ENCODE peak calls at places on chromosomes 2 and 18, in seven cellular contexts. One of them, this sample, is unnamed.

GRCh38 chr2:196233033-196233807 is 61.8 kb upstream of the STK17B start:
- DNase-seq in K562: no peak
- DNase-seq in HCT116: peak
- DNase-seq in SK-N-SH: no peak
- DNase-seq in GM12878: no peak
- DNase-seq in H1: no peak
- DNase-seq in T47D: no peak
- DNase-seq in this sample: no peak

GRCh38 chr18:74631242-74632087 is 33.8 kb downstream of the ZNF407 start:
- DNase-seq in K562: no peak
- DNase-seq in HCT116: no peak
- DNase-seq in SK-N-SH: no peak
- DNase-seq in GM12878: no peak
- DNase-seq in H1: no peak
- DNase-seq in T47D: no peak
- DNase-seq in this sample: no peak

GRCh38 chr18:2874765-2875164 is 28.0 kb downstream of the EMILIN2 start:
- DNase-seq in K562: no peak
- DNase-seq in HCT116: no peak
- DNase-seq in SK-N-SH: no peak
- DNase-seq in GM12878: no peak
- DNase-seq in H1: no peak
- DNase-seq in T47D: no peak
- DNase-seq in this sample: no peak

GRCh38 chr2:224401641-224402342 is at the start of gene FAM124B:
- DNase-seq in K562: peak
- DNase-seq in HCT116: no peak
- DNase-seq in SK-N-SH: no peak
- DNase-seq in GM12878: no peak
- DNase-seq in H1: no peak
- DNase-seq in T47D: no peak
- DNase-seq in this sample: no peak

GRCh38 chr2:174121178-174121577 is 127.2 kb downstream of the OLA1 start:
- DNase-seq in K562: no peak
- DNase-seq in HCT116: peak
- DNase-seq in SK-N-SH: no peak
- DNase-seq in GM12878: no peak
- DNase-seq in H1: no peak
- DNase-seq in T47D: no peak
- DNase-seq in this sample: no peak

GRCh38 chr2:178088774-178089173 is 16.2 kb upstream of the PDE11A start:
- DNase-seq in K562: no peak
- DNase-seq in HCT116: no peak
- DNase-seq in SK-N-SH: no peak
- DNase-seq in GM12878: no peak
- DNase-seq in H1: no peak
- DNase-seq in T47D: no peak
- DNase-seq in this sample: no peak

GRCh38 chr2:44100351-44100750 is 68.3 kb upstream of the PPM1B start:
- DNase-seq in K562: no peak
- DNase-seq in HCT116: peak
- DNase-seq in SK-N-SH: no peak
- DNase-seq in GM12878: no peak
- DNase-seq in H1: no peak
- DNase-seq in T47D: no peak
- DNase-seq in this sample: peak

GRCh38 chr2:79368116-79368630 is 144.7 kb upstream of the CTNNA2 start:
- DNase-seq in K562: no peak
- DNase-seq in HCT116: no peak
- DNase-seq in SK-N-SH: no peak
- DNase-seq in GM12878: no peak
- DNase-seq in H1: no peak
- DNase-seq in T47D: no peak
- DNase-seq in this sample: no peak

GRCh38 chr2:148756292-148756975 is 111.9 kb downstream of the EPC2 start:
- DNase-seq in K562: no peak
- DNase-seq in HCT116: no peak
- DNase-seq in SK-N-SH: no peak
- DNase-seq in GM12878: no peak
- DNase-seq in H1: no peak
- DNase-seq in T47D: no peak
- DNase-seq in this sample: peak

GRCh38 chr2:28366496-28367282 is 26.0 kb upstream of the FOSL2 start:
- DNase-seq in K562: peak
- DNase-seq in HCT116: no peak
- DNase-seq in SK-N-SH: peak
- DNase-seq in GM12878: no peak
- DNase-seq in H1: no peak
- DNase-seq in T47D: no peak
- DNase-seq in this sample: no peak

GRCh38 chr18:62450546-62451395 is 72.1 kb upstream of the ZCCHC2 start:
- DNase-seq in K562: peak
- DNase-seq in HCT116: peak
- DNase-seq in SK-N-SH: peak
- DNase-seq in GM12878: no peak
- DNase-seq in H1: no peak
- DNase-seq in T47D: no peak
- DNase-seq in this sample: peak

GRCh38 chr2:67036446-67036845 is 360.7 kb upstream of the ETAA1 start:
- DNase-seq in K562: no peak
- DNase-seq in HCT116: no peak
- DNase-seq in SK-N-SH: no peak
- DNase-seq in GM12878: no peak
- DNase-seq in H1: no peak
- DNase-seq in T47D: no peak
- DNase-seq in this sample: no peak

GRCh38 chr2:232473467-232473890 is 14.2 kb downstream of the ECEL1 start:
- DNase-seq in K562: no peak
- DNase-seq in HCT116: no peak
- DNase-seq in SK-N-SH: peak
- DNase-seq in GM12878: no peak
- DNase-seq in H1: no peak
- DNase-seq in T47D: no peak
- DNase-seq in this sample: no peak

GRCh38 chr2:48733067-48733503 is 22.4 kb downstream of the LHCGR start:
- DNase-seq in K562: no peak
- DNase-seq in HCT116: no peak
- DNase-seq in SK-N-SH: no peak
- DNase-seq in GM12878: no peak
- DNase-seq in H1: no peak
- DNase-seq in T47D: no peak
- DNase-seq in this sample: no peak

GRCh38 chr2:81858998-81859397 is 1554.4 kb upstream of the LRRTM1 start:
- DNase-seq in K562: no peak
- DNase-seq in HCT116: no peak
- DNase-seq in SK-N-SH: no peak
- DNase-seq in GM12878: no peak
- DNase-seq in H1: no peak
- DNase-seq in T47D: no peak
- DNase-seq in this sample: no peak

GRCh38 chr2:189613650-189614420 is 33.2 kb upstream of the SLC40A1 start:
- DNase-seq in K562: no peak
- DNase-seq in HCT116: no peak
- DNase-seq in SK-N-SH: peak
- DNase-seq in GM12878: no peak
- DNase-seq in H1: no peak
- DNase-seq in T47D: no peak
- DNase-seq in this sample: no peak

GRCh38 chr2:164257794-164258193 is 363.5 kb downstream of the GRB14 start:
- DNase-seq in K562: no peak
- DNase-seq in HCT116: no peak
- DNase-seq in SK-N-SH: no peak
- DNase-seq in GM12878: no peak
- DNase-seq in H1: no peak
- DNase-seq in T47D: no peak
- DNase-seq in this sample: no peak

GRCh38 chr18:2050702-2051201 is 520.6 kb downstream of the METTL4 start:
- DNase-seq in K562: no peak
- DNase-seq in HCT116: peak
- DNase-seq in SK-N-SH: no peak
- DNase-seq in GM12878: no peak
- DNase-seq in H1: no peak
- DNase-seq in T47D: no peak
- DNase-seq in this sample: no peak

GRCh38 chr18:65422544-65423136 is 328.2 kb upstream of the CDH7 start:
- DNase-seq in K562: no peak
- DNase-seq in HCT116: no peak
- DNase-seq in SK-N-SH: no peak
- DNase-seq in GM12878: no peak
- DNase-seq in H1: no peak
- DNase-seq in T47D: no peak
- DNase-seq in this sample: no peak

GRCh38 chr2:60741588-60741987 is 14.5 kb upstream of the PAPOLG start:
- DNase-seq in K562: no peak
- DNase-seq in HCT116: no peak
- DNase-seq in SK-N-SH: no peak
- DNase-seq in GM12878: no peak
- DNase-seq in H1: no peak
- DNase-seq in T47D: no peak
- DNase-seq in this sample: no peak

GRCh38 chr2:38098351-38099095 is 22.6 kb upstream of the CYP1B1 start:
- DNase-seq in K562: no peak
- DNase-seq in HCT116: no peak
- DNase-seq in SK-N-SH: no peak
- DNase-seq in GM12878: no peak
- DNase-seq in H1: no peak
- DNase-seq in T47D: no peak
- DNase-seq in this sample: no peak

GRCh38 chr18:13446581-13447470 is 228.3 kb downstream of the LDLRAD4 start:
- DNase-seq in K562: no peak
- DNase-seq in HCT116: no peak
- DNase-seq in SK-N-SH: no peak
- DNase-seq in GM12878: no peak
- DNase-seq in H1: no peak
- DNase-seq in T47D: no peak
- DNase-seq in this sample: no peak

GRCh38 chr2:106996136-106996769 is 110.3 kb upstream of the ST6GAL2 start:
- DNase-seq in K562: no peak
- DNase-seq in HCT116: no peak
- DNase-seq in SK-N-SH: no peak
- DNase-seq in GM12878: no peak
- DNase-seq in H1: no peak
- DNase-seq in T47D: no peak
- DNase-seq in this sample: no peak

GRCh38 chr18:31990823-31991222 is 27.8 kb upstream of the RNF125 start:
- DNase-seq in K562: no peak
- DNase-seq in HCT116: no peak
- DNase-seq in SK-N-SH: no peak
- DNase-seq in GM12878: peak
- DNase-seq in H1: no peak
- DNase-seq in T47D: no peak
- DNase-seq in this sample: no peak
- TF ChIP-seq JUND in K562: no peak
- TF ChIP-seq JUND in HCT116: no peak
- TF ChIP-seq JUND in SK-N-SH: no peak
- TF ChIP-seq JUND in GM12878: no peak
- TF ChIP-seq JUND in H1: no peak
- TF ChIP-seq JUND in T47D: no peak
- TF ChIP-seq JUND in this sample: no peak

GRCh38 chr2:239625106-239625845 is 224.5 kb upstream of the HDAC4 start:
- DNase-seq in K562: no peak
- DNase-seq in HCT116: no peak
- DNase-seq in SK-N-SH: no peak
- DNase-seq in GM12878: no peak
- DNase-seq in H1: no peak
- DNase-seq in T47D: no peak
- DNase-seq in this sample: no peak

GRCh38 chr2:239629936-239630617 is 229.3 kb upstream of the HDAC4 start:
- DNase-seq in K562: no peak
- DNase-seq in HCT116: no peak
- DNase-seq in SK-N-SH: no peak
- DNase-seq in GM12878: no peak
- DNase-seq in H1: no peak
- DNase-seq in T47D: no peak
- DNase-seq in this sample: no peak

GRCh38 chr2:239621611-239622010 is 220.8 kb upstream of the HDAC4 start:
- DNase-seq in K562: no peak
- DNase-seq in HCT116: no peak
- DNase-seq in SK-N-SH: no peak
- DNase-seq in GM12878: no peak
- DNase-seq in H1: no peak
- DNase-seq in T47D: no peak
- DNase-seq in this sample: no peak

GRCh38 chr2:239626971-239627598 is 226.3 kb upstream of the HDAC4 start:
- DNase-seq in K562: no peak
- DNase-seq in HCT116: no peak
- DNase-seq in SK-N-SH: no peak
- DNase-seq in GM12878: no peak
- DNase-seq in H1: no peak
- DNase-seq in T47D: no peak
- DNase-seq in this sample: no peak

GRCh38 chr2:239625913-239626734 is 225.3 kb upstream of the HDAC4 start:
- DNase-seq in K562: no peak
- DNase-seq in HCT116: no peak
- DNase-seq in SK-N-SH: no peak
- DNase-seq in GM12878: no peak
- DNase-seq in H1: no peak
- DNase-seq in T47D: no peak
- DNase-seq in this sample: no peak
- TF ChIP-seq JUND in K562: no peak
- TF ChIP-seq JUND in HCT116: no peak
- TF ChIP-seq JUND in SK-N-SH: no peak
- TF ChIP-seq JUND in GM12878: no peak
- TF ChIP-seq JUND in H1: no peak
- TF ChIP-seq JUND in T47D: no peak
- TF ChIP-seq JUND in this sample: no peak

DNA sequence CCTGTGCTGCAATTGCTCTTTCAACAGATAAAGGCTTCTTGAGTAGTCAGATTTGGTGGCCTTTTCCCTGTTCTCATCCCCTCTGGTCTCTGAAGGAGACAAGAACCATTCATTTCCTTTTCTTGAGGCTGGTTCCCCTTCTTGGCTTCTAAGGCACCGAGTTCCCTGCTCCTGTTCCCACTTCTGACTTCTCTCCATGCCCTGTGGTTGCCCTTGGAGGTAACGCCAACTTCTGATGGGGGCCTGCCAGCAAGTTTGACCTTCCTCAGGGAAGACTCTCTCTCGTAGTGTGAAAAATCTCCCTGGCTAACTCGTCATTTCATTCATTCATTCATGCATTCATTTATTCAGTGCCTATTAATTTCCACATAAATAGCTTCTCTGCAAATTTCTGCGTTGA is 302.4 kb upstream of the SOX11 start:
- DNase-seq in K562: no peak
- DNase-seq in HCT116: no peak
- DNase-seq in SK-N-SH: no peak
- DNase-seq in GM12878: no peak
- DNase-seq in H1: no peak
- DNase-seq in T47D: no peak
- DNase-seq in this sample: no peak
- TF ChIP-seq JUND in K562: no peak
- TF ChIP-seq JUND in HCT116: no peak
- TF ChIP-seq JUND in SK-N-SH: no peak
- TF ChIP-seq JUND in GM12878: no peak
- TF ChIP-seq JUND in H1: no peak
- TF ChIP-seq JUND in T47D: no peak
- TF ChIP-seq JUND in this sample: no peak

DNA sequence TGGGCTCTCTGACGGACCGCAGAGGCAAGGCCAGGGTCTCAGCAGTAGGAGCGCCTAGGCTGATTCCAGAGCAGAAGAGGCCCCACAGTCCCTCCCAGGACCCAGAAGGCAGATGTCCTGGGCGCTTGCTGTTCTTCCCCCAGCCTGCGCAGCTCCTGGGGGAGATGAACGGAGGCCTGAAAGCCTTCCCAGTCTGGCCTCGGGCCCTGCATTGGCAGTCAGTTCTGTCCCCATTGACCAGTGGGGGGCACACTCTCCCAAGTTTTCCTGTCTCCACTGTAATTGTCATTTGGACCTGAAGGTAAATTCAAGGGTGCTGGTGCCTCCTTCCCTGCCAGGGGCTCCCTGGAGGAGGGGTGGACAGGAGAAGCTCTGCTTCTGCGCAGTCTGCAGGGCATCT is 345.7 kb downstream of the CYP26B1 start:
- DNase-seq in K562: peak
- DNase-seq in HCT116: peak
- DNase-seq in SK-N-SH: peak
- DNase-seq in GM12878: no peak
- DNase-seq in H1: peak
- DNase-seq in T47D: no peak
- DNase-seq in this sample: peak
- TF ChIP-seq JUND in K562: no peak
- TF ChIP-seq JUND in HCT116: no peak
- TF ChIP-seq JUND in SK-N-SH: no peak
- TF ChIP-seq JUND in GM12878: no peak
- TF ChIP-seq JUND in H1: no peak
- TF ChIP-seq JUND in T47D: no peak
- TF ChIP-seq JUND in this sample: no peak

This sample was measured in HepG2.